ENCODE peak calls at places on chromosomes 4 and X, in five cellular contexts. N is T-helper 1 cell; O is central memory CD8-positive, alpha-beta T cell; F is foreskin melanocyte; Q is T-helper 9 cell. D is an unnamed sample.

GRCh38 chr4:95761441-95761840 is 78.5 kb upstream of the PDHA2 start:
- DNase-seq in N (no peak), Q (no peak), O (no peak), F (peak), D (no peak)

GRCh38 chr4:182862921-182863320 is 54.3 kb downstream of the DCTD start:
- DNase-seq in O (no peak), Q (no peak), F (no peak), N (no peak), D (no peak)

GRCh38 chr4:146638801-146639351 is at the start of gene POU4F2:
- DNase-seq in F (no peak), Q (no peak), N (no peak), O (no peak), D (no peak)

GRCh38 chrX:101478366-101478765 is 6.9 kb upstream of the ARMCX4 start:
- DNase-seq in O (no peak), N (no peak), Q (no peak), F (no peak), D (no peak)

GRCh38 chr4:6938237-6938636 is 28.6 kb downstream of the TBC1D14 start:
- DNase-seq in F (no peak), N (no peak), O (no peak), Q (no peak), D (no peak)

GRCh38 chrX:69179380-69179911 is 14.2 kb upstream of the PJA1 start:
- DNase-seq in F (no peak), O (no peak), N (no peak), Q (no peak), D (no peak)

GRCh38 chr4:148442830-148443549 is 776 bp upstream of the NR3C2 start:
- DNase-seq in F (peak), N (no peak), Q (no peak), O (no peak), D (no peak)

GRCh38 chrX:110755061-110755460 is 40.6 kb downstream of the CHRDL1 start:
- DNase-seq in O (no peak), N (no peak), F (no peak), Q (no peak), D (no peak)

GRCh38 chr4:151257704-151258103 is 19.3 kb upstream of the PRSS48 start:
- DNase-seq in Q (no peak), F (no peak), O (no peak), N (no peak), D (no peak)

GRCh38 chr4:48047421-48047844 is 30.9 kb downstream of the NIPAL1 start:
- DNase-seq in O (peak), F (no peak), N (no peak), Q (peak), D (peak)

GRCh38 chrX:27057883-27058282 is 405.3 kb downstream of the PPP4R3C start:
- DNase-seq in O (no peak), N (no peak), F (no peak), Q (no peak), D (no peak)

GRCh38 chrX:41737065-41737464 is 13.1 kb downstream of the GPR82 start:
- DNase-seq in Q (no peak), O (peak), F (no peak), N (no peak), D (no peak)

GRCh38 chr4:37715889-37716402 is 29.8 kb upstream of the RELL1 start:
- DNase-seq in Q (no peak), N (no peak), F (no peak), O (no peak), D (no peak)

GRCh38 chr4:10201356-10202223 is 85.0 kb upstream of the WDR1 start:
- DNase-seq in N (no peak), Q (no peak), F (no peak), O (no peak), D (no peak)

GRCh38 chrX:50200907-50201306 is at the start of gene AKAP4:
- DNase-seq in F (no peak), O (no peak), N (no peak), Q (no peak), D (no peak)

GRCh38 chrX:13647709-13648212 is 5.2 kb upstream of the TCEANC start:
- DNase-seq in Q (peak), N (peak), O (peak), F (peak), D (no peak)

GRCh38 chrX:20362268-20363002 is 95.7 kb upstream of the RPS6KA3 start:
- DNase-seq in O (no peak), Q (no peak), F (peak), N (no peak), D (no peak)

GRCh38 chr4:38930199-38930598 is 62.6 kb downstream of the FAM114A1 start:
- DNase-seq in Q (no peak), N (no peak), O (no peak), F (no peak), D (no peak)

GRCh38 chrX:39677585-39677984 is 420.2 kb downstream of the BCOR start:
- DNase-seq in O (no peak), F (no peak), N (no peak), Q (no peak), D (no peak)

GRCh38 chr4:22713841-22714240 is 21.1 kb downstream of the GBA3 start:
- DNase-seq in Q (no peak), O (no peak), N (no peak), F (no peak), D (no peak)

GRCh38 chr4:114442846-114443245 is 155.8 kb upstream of the UGT8 start:
- DNase-seq in F (no peak), N (no peak), O (no peak), Q (no peak), D (no peak)

GRCh38 chr4:181757921-181758320 is 485.3 kb upstream of the TENM3 start:
- DNase-seq in F (no peak), Q (no peak), O (no peak), N (no peak), D (no peak)

GRCh38 chrX:118755633-118756032 is 28.2 kb downstream of the IL13RA1 start:
- DNase-seq in Q (no peak), F (no peak), O (no peak), N (no peak), D (no peak)

GRCh38 chr4:41145571-41146078 is 68.7 kb downstream of the APBB2 start:
- DNase-seq in O (no peak), N (no peak), F (peak), Q (no peak), D (no peak)

GRCh38 chr4:159042097-159042605 is 60.7 kb upstream of the RAPGEF2 start:
- DNase-seq in F (no peak), O (no peak), N (no peak), Q (no peak), D (no peak)

GRCh38 chr4:74181225-74181624 is 23.3 kb downstream of the MTHFD2L start:
- DNase-seq in O (no peak), Q (no peak), F (no peak), N (no peak), D (no peak)

GRCh38 chr4:48187813-48188212 is 53.8 kb upstream of the TXK start:
- DNase-seq in F (no peak), Q (no peak), O (no peak), N (no peak), D (no peak)

GRCh38 chrX:40283981-40284380 is 186.2 kb upstream of the BCOR start:
- DNase-seq in O (no peak), N (no peak), Q (no peak), F (no peak), D (no peak)

GRCh38 chr4:128846063-128846462 is 36.6 kb downstream of the JADE1 start:
- DNase-seq in Q (no peak), F (no peak), N (no peak), O (no peak), D (no peak)

GRCh38 chrX:31323658-31324057 is 251.8 kb upstream of the FTHL17 start:
- DNase-seq in F (no peak), N (no peak), Q (no peak), O (no peak), D (no peak)

GRCh38 chr4:2402053-2402452 is 16.4 kb downstream of the ZFYVE28 start:
- DNase-seq in Q (no peak), N (no peak), O (no peak), F (no peak), D (no peak)

GRCh38 chrX:20861113-20861512 is 513.1 kb upstream of the CNKSR2 start:
- DNase-seq in N (no peak), Q (no peak), F (no peak), O (no peak), D (no peak)

GRCh38 chr4:40325406-40326019 is 9.6 kb upstream of the CHRNA9 start:
- DNase-seq in O (peak), N (peak), Q (peak), F (no peak), D (peak)

GRCh38 chr4:132344924-132345828 is 803.9 kb upstream of the PCDH10 start:
- DNase-seq in F (no peak), N (no peak), Q (no peak), O (no peak), D (no peak)

GRCh38 chrX:148500428-148501120 is at the start of gene AFF2:
- DNase-seq in Q (peak), N (no peak), O (peak), F (no peak), D (no peak)

GRCh38 chrX:130885996-130886395 is 17.0 kb downstream of the ENOX2 start:
- DNase-seq in F (no peak), O (no peak), N (no peak), Q (no peak), D (no peak)